ENCODE peak calls at places on chromosomes 7 and 10, in ten cellular contexts. J is GM20000; N is type B pancreatic cell; R is NB4; Z is cardiac muscle cell; E is CD14-positive monocyte; W is ovary; K is CD4-positive, alpha-beta T cell; I is B cell; H is omental fat pad. U is an unnamed sample.

GRCh38 chr7:121099572-121099971 is 111.1 kb downstream of the CPED1 start:
- DNase-seq in J (no peak), N (no peak), R (no peak), Z (no peak), E (no peak), W (no peak), K (no peak), I (no peak), H (no peak), U (no peak)

GRCh38 chr10:125455855-125456254 is 227.1 kb downstream of the TEX36 start:
- DNase-seq in J (no peak), N (no peak), R (no peak), Z (no peak), E (no peak), W (no peak), K (no peak), I (no peak), H (no peak), U (no peak)

GRCh38 chr10:73159038-73159648 is 8.7 kb downstream of the ECD start:
- DNase-seq in J (peak), N (no peak), R (peak), Z (peak), E (no peak), W (peak), K (peak), I (peak), H (no peak), U (no peak)

GRCh38 chr10:114650266-114650665 is 7.8 kb downstream of the ABLIM1 start:
- DNase-seq in J (no peak), N (no peak), R (no peak), Z (no peak), E (no peak), W (no peak), K (no peak), I (no peak), H (no peak), U (no peak)

GRCh38 chr10:86668297-86669165 is at the start of gene LDB3:
- DNase-seq in J (peak), N (no peak), R (peak), Z (peak), E (no peak), W (peak), K (no peak), I (no peak), H (no peak), U (no peak)

GRCh38 chr7:128299109-128299514 is 44.6 kb downstream of the RBM28 start:
- DNase-seq in J (no peak), N (no peak), R (no peak), Z (no peak), E (no peak), W (no peak), K (no peak), I (no peak), H (no peak), U (no peak)

GRCh38 chr7:124784879-124785818 is 19.6 kb upstream of the GPR37 start:
- DNase-seq in J (peak), N (no peak), R (peak), Z (peak), E (no peak), W (no peak), K (no peak), I (no peak), H (no peak), U (no peak)

GRCh38 chr7:24587853-24588252 is 14.6 kb downstream of the PALS2 start:
- DNase-seq in J (no peak), N (no peak), R (peak), Z (no peak), E (no peak), W (no peak), K (peak), I (peak), H (no peak), U (no peak)

GRCh38 chr7:156785998-156786543 is 106.9 kb downstream of the LMBR1 start:
- DNase-seq in J (no peak), N (no peak), R (no peak), Z (no peak), E (no peak), W (no peak), K (no peak), I (no peak), H (no peak), U (no peak)

GRCh38 chr7:117869374-117869773 is 3.9 kb downstream of the CTTNBP2 start:
- DNase-seq in J (no peak), N (no peak), R (no peak), Z (no peak), E (no peak), W (no peak), K (no peak), I (no peak), H (no peak), U (no peak)

GRCh38 chr7:105897999-105898398 is 21.6 kb upstream of the ATXN7L1 start:
- DNase-seq in J (no peak), N (no peak), R (no peak), Z (no peak), E (no peak), W (no peak), K (no peak), I (no peak), H (no peak), U (no peak)

GRCh38 chr7:157652954-157653826 is 316.4 kb downstream of the DNAJB6 start:
- DNase-seq in J (no peak), N (no peak), R (no peak), Z (no peak), E (peak), W (no peak), K (no peak), I (no peak), H (no peak), U (no peak)

GRCh38 chr7:4995429-4995969 is 36.5 kb upstream of the MMD2 start:
- DNase-seq in J (no peak), N (peak), R (no peak), Z (no peak), E (no peak), W (no peak), K (no peak), I (no peak), H (no peak), U (peak)

GRCh38 chr7:2956526-2957368 is 86.9 kb downstream of the CARD11 start:
- DNase-seq in J (no peak), N (no peak), R (peak), Z (peak), E (peak), W (no peak), K (no peak), I (no peak), H (peak), U (no peak)

GRCh38 chr7:32479574-32480200 is 10.5 kb downstream of the LSM5 start:
- DNase-seq in J (peak), N (no peak), R (peak), Z (peak), E (no peak), W (no peak), K (no peak), I (no peak), H (no peak), U (no peak)

GRCh38 chr7:132118641-132119040 is 457.6 kb downstream of the PLXNA4 start:
- DNase-seq in J (no peak), N (no peak), R (no peak), Z (no peak), E (no peak), W (no peak), K (no peak), I (no peak), H (no peak), U (no peak)

GRCh38 chr7:143882611-143883078 is 19.3 kb downstream of the TCAF1 start:
- DNase-seq in J (peak), N (peak), R (no peak), Z (peak), E (no peak), W (peak), K (no peak), I (no peak), H (no peak), U (peak)

GRCh38 chr7:63067897-63068585 is 930.6 kb upstream of the ZNF722 start:
- DNase-seq in J (no peak), N (peak), R (no peak), Z (no peak), E (no peak), W (no peak), K (no peak), I (no peak), H (no peak), U (peak)

GRCh38 chr10:11730779-11731178 is 11.4 kb upstream of the ECHDC3 start:
- DNase-seq in J (no peak), N (no peak), R (no peak), Z (no peak), E (no peak), W (no peak), K (no peak), I (no peak), H (no peak), U (no peak)

GRCh38 chr10:127920319-127921074 is 13.6 kb downstream of the PTPRE start:
- DNase-seq in J (no peak), N (peak), R (peak), Z (no peak), E (no peak), W (no peak), K (no peak), I (no peak), H (no peak), U (peak)

GRCh38 chr7:129612112-129613015 is 844 bp downstream of the NRF1 start:
- DNase-seq in J (peak), N (no peak), R (peak), Z (peak), E (no peak), W (peak), K (no peak), I (no peak), H (peak), U (no peak)

GRCh38 chr10:44313706-44314307 is 71.1 kb downstream of the CXCL12 start:
- DNase-seq in J (no peak), N (no peak), R (no peak), Z (no peak), E (no peak), W (no peak), K (no peak), I (no peak), H (no peak), U (peak)

GRCh38 chr10:106360870-106361269 is 803.6 kb downstream of the SORCS1 start:
- DNase-seq in J (no peak), N (no peak), R (no peak), Z (peak), E (no peak), W (no peak), K (no peak), I (no peak), H (no peak), U (no peak)

GRCh38 chr10:91593366-91593765 is 39.5 kb downstream of the PPP1R3C start:
- DNase-seq in J (no peak), N (no peak), R (no peak), Z (no peak), E (no peak), W (no peak), K (no peak), I (no peak), H (no peak), U (no peak)

GRCh38 chr10:6203331-6204062 is 765 bp downstream of the PFKFB3 start:
- DNase-seq in J (peak), N (peak), R (peak), Z (peak), E (no peak), W (peak), K (peak), I (peak), H (no peak), U (no peak)

GRCh38 chr7:76233538-76234281 is 32.0 kb downstream of the SRRM3 start:
- DNase-seq in J (no peak), N (no peak), R (no peak), Z (peak), E (no peak), W (no peak), K (no peak), I (no peak), H (no peak), U (no peak)

GRCh38 chr10:63554666-63555065 is 33.5 kb downstream of the REEP3 start:
- DNase-seq in J (peak), N (no peak), R (peak), Z (peak), E (no peak), W (no peak), K (no peak), I (peak), H (no peak), U (no peak)

GRCh38 chr7:2019693-2020511 is 212.8 kb downstream of the MAD1L1 start:
- DNase-seq in J (peak), N (peak), R (peak), Z (peak), E (peak), W (no peak), K (no peak), I (peak), H (no peak), U (no peak)

GRCh38 chr10:79340646-79341244 is 6.5 kb upstream of the PPIF start:
- DNase-seq in J (no peak), N (peak), R (no peak), Z (no peak), E (peak), W (no peak), K (no peak), I (no peak), H (no peak), U (no peak)

GRCh38 chr7:87567052-87567451 is 33.6 kb downstream of the ABCB1 start:
- DNase-seq in J (no peak), N (no peak), R (no peak), Z (no peak), E (no peak), W (no peak), K (no peak), I (no peak), H (no peak), U (no peak)

GRCh38 chr7:87561702-87562101 is 39.0 kb downstream of the ABCB1 start:
- DNase-seq in J (no peak), N (no peak), R (no peak), Z (no peak), E (no peak), W (no peak), K (no peak), I (no peak), H (no peak), U (no peak)

GRCh38 chr7:87565877-87566276 is 34.8 kb downstream of the ABCB1 start:
- DNase-seq in J (no peak), N (no peak), R (no peak), Z (no peak), E (no peak), W (no peak), K (no peak), I (no peak), H (no peak), U (no peak)

GRCh38 chr7:87566311-87566710 is 34.4 kb downstream of the ABCB1 start:
- DNase-seq in J (no peak), N (no peak), R (no peak), Z (no peak), E (no peak), W (no peak), K (no peak), I (no peak), H (no peak), U (no peak)

GRCh38 chr7:87564290-87564963 is 36.3 kb downstream of the ABCB1 start:
- DNase-seq in J (peak), N (no peak), R (peak), Z (peak), E (no peak), W (no peak), K (peak), I (peak), H (no peak), U (no peak)
- TF ChIP-seq CTCF in J (peak), N (peak), R (peak), Z (peak), E (peak), W (no peak), K (peak), I (peak), H (no peak), U (peak)

GRCh38 chr7:54860003-54860775 is 101.2 kb upstream of the SEC61G start:
- DNase-seq in J (no peak), N (no peak), R (no peak), Z (no peak), E (no peak), W (no peak), K (no peak), I (no peak), H (no peak), U (no peak)

GRCh38 chr7:54859066-54859465 is 100.1 kb upstream of the SEC61G start:
- DNase-seq in J (no peak), N (no peak), R (no peak), Z (peak), E (no peak), W (no peak), K (no peak), I (no peak), H (no peak), U (no peak)

GRCh38 chr7:54858008-54858692 is 99.1 kb upstream of the SEC61G start:
- DNase-seq in J (no peak), N (no peak), R (no peak), Z (no peak), E (no peak), W (no peak), K (no peak), I (no peak), H (no peak), U (no peak)

GRCh38 chr7:54859545-54859944 is 100.5 kb upstream of the SEC61G start:
- DNase-seq in J (no peak), N (no peak), R (no peak), Z (no peak), E (no peak), W (no peak), K (no peak), I (no peak), H (no peak), U (no peak)

GRCh38 chr7:54860843-54861242 is 101.8 kb upstream of the SEC61G start:
- DNase-seq in J (no peak), N (no peak), R (no peak), Z (no peak), E (no peak), W (no peak), K (no peak), I (no peak), H (no peak), U (no peak)
- TF ChIP-seq CTCF in J (no peak), N (no peak), R (no peak), Z (no peak), E (no peak), W (no peak), K (no peak), I (no peak), H (no peak), U (no peak)

GRCh38 chr10:96043157-96043894 is at the start of gene CCNJ:
- DNase-seq in J (peak), N (peak), R (peak), Z (peak), E (peak), W (peak), K (peak), I (peak), H (peak), U (peak)
- TF ChIP-seq CTCF in J (no peak), N (peak), R (no peak), Z (no peak), E (no peak), W (peak), K (no peak), I (peak), H (no peak), U (peak)

DNA sequence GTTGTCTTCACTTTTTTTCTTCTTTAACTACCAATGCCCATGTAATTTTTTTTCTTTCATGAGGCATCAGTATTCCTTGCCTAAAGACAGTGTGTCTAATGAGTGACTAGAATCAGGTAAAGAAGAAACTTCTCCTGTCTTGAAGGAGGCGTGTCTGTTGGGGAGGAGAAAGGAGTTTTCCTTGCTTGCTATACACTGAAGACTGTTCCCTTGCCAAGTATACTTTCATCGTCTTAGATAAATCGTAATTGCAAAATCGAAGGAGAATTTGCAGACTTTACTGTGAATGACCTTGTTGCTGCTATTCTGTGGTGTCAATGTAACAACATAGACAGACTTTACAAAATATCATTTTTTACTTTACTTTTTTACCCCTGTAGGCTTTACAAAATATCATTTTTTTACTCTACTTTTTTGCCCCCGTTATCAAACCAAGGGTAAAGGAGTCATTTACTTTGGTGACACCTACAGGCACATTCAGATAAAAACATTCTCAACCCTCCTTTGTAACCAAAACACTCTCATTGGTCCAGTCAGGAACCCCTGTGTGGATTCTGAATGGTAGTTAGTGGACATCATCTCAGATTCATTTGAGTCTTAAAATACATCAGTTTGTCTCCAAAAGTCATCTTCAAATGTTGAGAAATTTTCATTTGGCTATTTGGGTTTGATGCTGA is 232.4 kb downstream of the AHR start:
- DNase-seq in J (peak), N (no peak), R (peak), Z (peak), E (no peak), W (no peak), K (no peak), I (no peak), H (no peak), U (no peak)
- TF ChIP-seq CTCF in J (no peak), N (peak), R (peak), Z (peak), E (peak), W (no peak), K (no peak), I (peak), H (no peak), U (peak)

GRCh38 chr7:527723-528122 is 8.1 kb upstream of the PDGFA start:
- DNase-seq in J (no peak), N (no peak), R (no peak), Z (no peak), E (no peak), W (no peak), K (no peak), I (no peak), H (no peak), U (no peak)
- TF ChIP-seq CTCF in J (no peak), N (no peak), R (no peak), Z (no peak), E (no peak), W (no peak), K (no peak), I (no peak), H (no peak), U (no peak)

GRCh38 chr7:21548491-21548890 is 5.7 kb downstream of the DNAH11 start:
- DNase-seq in J (no peak), N (no peak), R (no peak), Z (no peak), E (no peak), W (no peak), K (no peak), I (no peak), H (no peak), U (no peak)

GRCh38 chr7:21547511-21547910 is 4.7 kb downstream of the DNAH11 start:
- DNase-seq in J (no peak), N (no peak), R (no peak), Z (peak), E (no peak), W (no peak), K (no peak), I (no peak), H (no peak), U (no peak)

GRCh38 chr7:21550076-21550475 is 7.2 kb downstream of the DNAH11 start:
- DNase-seq in J (no peak), N (no peak), R (no peak), Z (no peak), E (no peak), W (no peak), K (no peak), I (no peak), H (no peak), U (no peak)

DNA sequence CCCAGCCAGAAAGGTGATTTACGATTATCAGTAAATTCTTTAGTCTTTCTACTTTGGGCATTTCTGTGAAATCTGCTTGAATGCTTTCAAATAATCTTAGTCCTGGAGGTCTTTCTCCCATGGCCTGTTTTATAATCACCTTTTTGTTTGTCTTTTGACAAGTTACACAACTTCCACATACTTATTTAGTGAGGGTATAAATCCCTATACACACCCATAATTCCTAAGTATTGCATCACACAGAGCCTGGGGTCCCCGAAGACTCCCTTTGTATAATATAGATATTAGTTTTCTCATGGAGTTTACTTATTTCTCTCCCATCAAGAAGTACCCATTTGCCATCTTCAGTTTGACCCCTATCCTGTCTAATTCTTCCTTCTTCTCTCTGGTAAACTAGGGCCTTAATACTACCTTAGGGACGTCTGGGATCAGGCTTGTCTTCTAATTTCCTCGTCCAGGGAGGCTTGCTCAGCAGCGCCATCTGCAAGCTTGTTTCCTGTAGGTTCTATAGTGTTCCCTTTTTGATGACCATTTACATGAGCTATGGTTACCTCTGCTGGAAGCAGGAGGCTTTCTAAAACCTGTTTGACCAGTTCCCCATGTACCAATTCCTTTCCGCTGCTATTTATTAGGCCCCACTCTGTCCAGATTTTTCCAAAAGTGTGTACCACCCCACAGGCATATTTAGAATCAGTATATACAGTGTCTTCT is 8.1 kb downstream of the DNAH11 start:
- DNase-seq in J (no peak), N (no peak), R (peak), Z (no peak), E (no peak), W (no peak), K (no peak), I (no peak), H (no peak), U (no peak)
- TF ChIP-seq CTCF in J (no peak), N (no peak), R (no peak), Z (no peak), E (no peak), W (no peak), K (no peak), I (no peak), H (no peak), U (no peak)

U was measured in osteocyte.